ENCODE peak calls at places on chromosome 17, in four cellular contexts. One of them, this sample, is unnamed.

GRCh38 chr17:79794659-79795511 is 2.0 kb downstream of the CBX8 start:
- DNase-seq in HepG2: no peak
- DNase-seq in GM12878: no peak
- DNase-seq in SK-N-SH: no peak
- DNase-seq in this sample: no peak

GRCh38 chr17:73782641-73783381 is 138.6 kb upstream of the SDK2 start:
- DNase-seq in HepG2: no peak
- DNase-seq in GM12878: no peak
- DNase-seq in SK-N-SH: no peak
- DNase-seq in this sample: no peak

GRCh38 chr17:77722366-77722765 is 236.1 kb upstream of the TNRC6C start:
- DNase-seq in HepG2: no peak
- DNase-seq in GM12878: no peak
- DNase-seq in SK-N-SH: no peak
- DNase-seq in this sample: no peak

GRCh38 chr17:36683387-36683786 is 82.0 kb downstream of the MRM1 start:
- DNase-seq in HepG2: no peak
- DNase-seq in GM12878: no peak
- DNase-seq in SK-N-SH: no peak
- DNase-seq in this sample: no peak

GRCh38 chr17:79622201-79622601 is 11.3 kb upstream of the RBFOX3 start:
- DNase-seq in HepG2: no peak
- DNase-seq in GM12878: no peak
- DNase-seq in SK-N-SH: peak
- DNase-seq in this sample: no peak

GRCh38 chr17:72397687-72398086 is 276.9 kb downstream of the SOX9 start:
- DNase-seq in HepG2: no peak
- DNase-seq in GM12878: no peak
- DNase-seq in SK-N-SH: no peak
- DNase-seq in this sample: no peak

GRCh38 chr17:67478266-67479118 is 101.4 kb downstream of the PITPNC1 start:
- DNase-seq in HepG2: no peak
- DNase-seq in GM12878: no peak
- DNase-seq in SK-N-SH: no peak
- DNase-seq in this sample: no peak

GRCh38 chr17:4789701-4789950 is 862 bp downstream of the GLTPD2 start:
- DNase-seq in HepG2: no peak
- DNase-seq in GM12878: no peak
- DNase-seq in SK-N-SH: no peak
- DNase-seq in this sample: no peak

GRCh38 chr17:80427366-80428282 is 12.7 kb downstream of the ENDOV start:
- DNase-seq in HepG2: no peak
- DNase-seq in GM12878: no peak
- DNase-seq in SK-N-SH: peak
- DNase-seq in this sample: no peak

GRCh38 chr17:29848737-29849136 is 81.3 kb downstream of the SSH2 start:
- DNase-seq in HepG2: no peak
- DNase-seq in GM12878: no peak
- DNase-seq in SK-N-SH: no peak
- DNase-seq in this sample: no peak

GRCh38 chr17:79707931-79708891 is 22.5 kb upstream of the ENPP7 start:
- DNase-seq in HepG2: peak
- DNase-seq in GM12878: no peak
- DNase-seq in SK-N-SH: peak
- DNase-seq in this sample: peak

GRCh38 chr17:7014261-7014994 is 2.0 kb downstream of the RNASEK start:
- DNase-seq in HepG2: peak
- DNase-seq in GM12878: peak
- DNase-seq in SK-N-SH: peak
- DNase-seq in this sample: peak

GRCh38 chr17:56678249-56679144 is 85.0 kb downstream of the NOG start:
- DNase-seq in HepG2: no peak
- DNase-seq in GM12878: no peak
- DNase-seq in SK-N-SH: peak
- DNase-seq in this sample: no peak

GRCh38 chr17:33888455-33888854 is 366.6 kb upstream of the CCL2 start:
- DNase-seq in HepG2: no peak
- DNase-seq in GM12878: no peak
- DNase-seq in SK-N-SH: no peak
- DNase-seq in this sample: no peak

GRCh38 chr17:80877829-80878303 is 113.8 kb upstream of the CHMP6 start:
- DNase-seq in HepG2: no peak
- DNase-seq in GM12878: no peak
- DNase-seq in SK-N-SH: no peak
- DNase-seq in this sample: no peak

GRCh38 chr17:70483624-70484023 is 314.3 kb downstream of the KCNJ2 start:
- DNase-seq in HepG2: no peak
- DNase-seq in GM12878: no peak
- DNase-seq in SK-N-SH: no peak
- DNase-seq in this sample: no peak

GRCh38 chr17:33452797-33453196 is 159.7 kb upstream of the ASIC2 start:
- DNase-seq in HepG2: no peak
- DNase-seq in GM12878: no peak
- DNase-seq in SK-N-SH: no peak
- DNase-seq in this sample: no peak

GRCh38 chr17:80829166-80829813 is 162.4 kb upstream of the CHMP6 start:
- DNase-seq in HepG2: no peak
- DNase-seq in GM12878: no peak
- DNase-seq in SK-N-SH: no peak
- DNase-seq in this sample: no peak

GRCh38 chr17:35057332-35057915 is 6.1 kb downstream of the RFFL start:
- DNase-seq in HepG2: no peak
- DNase-seq in GM12878: no peak
- DNase-seq in SK-N-SH: no peak
- DNase-seq in this sample: no peak

GRCh38 chr17:2090804-2091534 is 36.1 kb downstream of the HIC1 start:
- DNase-seq in HepG2: no peak
- DNase-seq in GM12878: no peak
- DNase-seq in SK-N-SH: peak
- DNase-seq in this sample: no peak

GRCh38 chr17:75641343-75641742 is 8.1 kb downstream of the SMIM5 start:
- DNase-seq in HepG2: no peak
- DNase-seq in GM12878: no peak
- DNase-seq in SK-N-SH: no peak
- DNase-seq in this sample: peak

GRCh38 chr17:79939755-79940154 is 95.9 kb downstream of the TBC1D16 start:
- DNase-seq in HepG2: no peak
- DNase-seq in GM12878: no peak
- DNase-seq in SK-N-SH: no peak
- DNase-seq in this sample: no peak

GRCh38 chr17:1907818-1908698 is 78.3 kb downstream of the RPA1 start:
- DNase-seq in HepG2: no peak
- DNase-seq in GM12878: no peak
- DNase-seq in SK-N-SH: no peak
- DNase-seq in this sample: no peak

GRCh38 chr17:79651266-79651665 is 40.4 kb upstream of the RBFOX3 start:
- DNase-seq in HepG2: no peak
- DNase-seq in GM12878: no peak
- DNase-seq in SK-N-SH: peak
- DNase-seq in this sample: no peak

GRCh38 chr17:29039764-29040598 is 3.0 kb upstream of the PIPOX start:
- DNase-seq in HepG2: no peak
- DNase-seq in GM12878: no peak
- DNase-seq in SK-N-SH: no peak
- DNase-seq in this sample: no peak

GRCh38 chr17:78117027-78117981 is 11.3 kb downstream of the TMC6 start:
- DNase-seq in HepG2: no peak
- DNase-seq in GM12878: no peak
- DNase-seq in SK-N-SH: peak
- DNase-seq in this sample: no peak

GRCh38 chr17:31517524-31517923 is 126.0 kb downstream of the RAB11FIP4 start:
- DNase-seq in HepG2: peak
- DNase-seq in GM12878: no peak
- DNase-seq in SK-N-SH: peak
- DNase-seq in this sample: no peak

GRCh38 chr17:42362245-42362961 is 25.8 kb downstream of the STAT3 start:
- DNase-seq in HepG2: no peak
- DNase-seq in GM12878: no peak
- DNase-seq in SK-N-SH: no peak
- DNase-seq in this sample: no peak

GRCh38 chr17:72360386-72360940 is 239.6 kb downstream of the SOX9 start:
- DNase-seq in HepG2: peak
- DNase-seq in GM12878: no peak
- DNase-seq in SK-N-SH: no peak
- DNase-seq in this sample: no peak

GRCh38 chr17:68910789-68911431 is 44.3 kb downstream of the ABCA8 start:
- DNase-seq in HepG2: no peak
- DNase-seq in GM12878: no peak
- DNase-seq in SK-N-SH: no peak
- DNase-seq in this sample: no peak

GRCh38 chr17:40560592-40561293 is 4.5 kb downstream of the CCR7 start:
- DNase-seq in HepG2: no peak
- DNase-seq in GM12878: peak
- DNase-seq in SK-N-SH: no peak
- DNase-seq in this sample: no peak

GRCh38 chr17:42002792-42003301 is 14.4 kb downstream of the DNAJC7 start:
- DNase-seq in HepG2: peak
- DNase-seq in GM12878: no peak
- DNase-seq in SK-N-SH: no peak
- DNase-seq in this sample: no peak

GRCh38 chr17:31908386-31908785 is 6.9 kb upstream of the UTP6 start:
- DNase-seq in HepG2: no peak
- DNase-seq in GM12878: no peak
- DNase-seq in SK-N-SH: no peak
- DNase-seq in this sample: no peak

GRCh38 chr17:34177642-34178041 is 77.4 kb upstream of the CCL2 start:
- DNase-seq in HepG2: no peak
- DNase-seq in GM12878: no peak
- DNase-seq in SK-N-SH: no peak
- DNase-seq in this sample: no peak

GRCh38 chr17:60077672-60078519 is 825 bp downstream of the HEATR6 start:
- DNase-seq in HepG2: no peak
- DNase-seq in GM12878: no peak
- DNase-seq in SK-N-SH: peak
- DNase-seq in this sample: no peak

GRCh38 chr17:47694818-47695663 is 1.1 kb downstream of the TBKBP1 start:
- DNase-seq in HepG2: no peak
- DNase-seq in GM12878: no peak
- DNase-seq in SK-N-SH: peak
- DNase-seq in this sample: no peak

GRCh38 chr17:79746955-79747507 is 16.3 kb downstream of the ENPP7 start:
- DNase-seq in HepG2: no peak
- DNase-seq in GM12878: no peak
- DNase-seq in SK-N-SH: no peak
- DNase-seq in this sample: no peak

GRCh38 chr17:38942641-38943040 is 17.2 kb downstream of the LASP1NB start:
- DNase-seq in HepG2: no peak
- DNase-seq in GM12878: no peak
- DNase-seq in SK-N-SH: no peak
- DNase-seq in this sample: no peak

GRCh38 chr17:66647391-66647983 is 187.4 kb upstream of the CACNG5 start:
- DNase-seq in HepG2: no peak
- DNase-seq in GM12878: no peak
- DNase-seq in SK-N-SH: no peak
- DNase-seq in this sample: no peak

GRCh38 chr17:63099420-63099819 is 133.4 kb downstream of the TANC2 start:
- DNase-seq in HepG2: no peak
- DNase-seq in GM12878: no peak
- DNase-seq in SK-N-SH: no peak
- DNase-seq in this sample: no peak
- TF ChIP-seq TAF1 in HepG2: no peak
- TF ChIP-seq TAF1 in GM12878: no peak
- TF ChIP-seq TAF1 in SK-N-SH: no peak
- TF ChIP-seq TAF1 in this sample: no peak

GRCh38 chr17:50264263-50265113 is 9.8 kb upstream of the TMEM92 start:
- DNase-seq in HepG2: no peak
- DNase-seq in GM12878: no peak
- DNase-seq in SK-N-SH: peak
- DNase-seq in this sample: no peak
- TF ChIP-seq TAF1 in HepG2: no peak
- TF ChIP-seq TAF1 in GM12878: no peak
- TF ChIP-seq TAF1 in SK-N-SH: no peak
- TF ChIP-seq TAF1 in this sample: no peak

GRCh38 chr17:45743626-45744326 is 40.3 kb upstream of the CRHR1 start:
- DNase-seq in HepG2: no peak
- DNase-seq in GM12878: no peak
- DNase-seq in SK-N-SH: no peak
- DNase-seq in this sample: no peak
- TF ChIP-seq TAF1 in HepG2: no peak
- TF ChIP-seq TAF1 in GM12878: no peak
- TF ChIP-seq TAF1 in SK-N-SH: no peak
- TF ChIP-seq TAF1 in this sample: no peak

GRCh38 chr17:13334374-13334773 is 267.4 kb downstream of the HS3ST3A1 start:
- DNase-seq in HepG2: no peak
- DNase-seq in GM12878: no peak
- DNase-seq in SK-N-SH: no peak
- DNase-seq in this sample: no peak
- TF ChIP-seq TAF1 in HepG2: no peak
- TF ChIP-seq TAF1 in GM12878: no peak
- TF ChIP-seq TAF1 in SK-N-SH: no peak
- TF ChIP-seq TAF1 in this sample: no peak

This sample was measured in GM12891.